ENCODE peak calls at places on chromosomes 12 and 14, in eight cellular contexts. E, D, O, W, J, A, I and V are unnamed samples.

GRCh38 chr14:93239869-93240677 is 33.0 kb downstream of the UBR7 start:
- DNase-seq in E (no peak), D (no peak), O (no peak), W (no peak), J (no peak), A (no peak), I (no peak), V (no peak)

GRCh38 chr14:73209943-73210342 is 27.4 kb upstream of the PAPLN start:
- DNase-seq in E (no peak), D (no peak), O (no peak), W (no peak), J (no peak), A (no peak), I (no peak), V (no peak)

GRCh38 chr14:101820283-101820798 is 58.8 kb downstream of the PPP2R5C start:
- DNase-seq in E (no peak), D (no peak), O (no peak), W (no peak), J (no peak), A (no peak), I (no peak), V (no peak)

GRCh38 chr14:95523051-95523817 is 6.8 kb upstream of the SYNE3 start:
- DNase-seq in E (no peak), D (no peak), O (no peak), W (no peak), J (no peak), A (no peak), I (no peak), V (peak)

GRCh38 chr14:72291908-72292688 is 359.9 kb downstream of the RGS6 start:
- DNase-seq in E (no peak), D (no peak), O (no peak), W (no peak), J (no peak), A (peak), I (peak), V (no peak)

GRCh38 chr12:120961604-120962486 is 16.5 kb upstream of the HNF1A start:
- DNase-seq in E (no peak), D (no peak), O (no peak), W (no peak), J (no peak), A (peak), I (peak), V (no peak)

GRCh38 chr14:23562822-23563472 is 4.6 kb downstream of the AP1G2 start:
- DNase-seq in E (no peak), D (no peak), O (no peak), W (peak), J (peak), A (peak), I (peak), V (peak)

GRCh38 chr14:39442293-39442692 is 10.1 kb upstream of the FBXO33 start:
- DNase-seq in E (no peak), D (no peak), O (no peak), W (no peak), J (no peak), A (no peak), I (no peak), V (no peak)

GRCh38 chr12:33437598-33437997 is 2.0 kb downstream of the SYT10 start:
- DNase-seq in E (no peak), D (no peak), O (no peak), W (no peak), J (no peak), A (no peak), I (no peak), V (no peak)

GRCh38 chr14:73757381-73757780 is 43.2 kb upstream of the PNMA1 start:
- DNase-seq in E (no peak), D (no peak), O (no peak), W (no peak), J (no peak), A (no peak), I (no peak), V (no peak)

GRCh38 chr12:83173250-83173649 is 486.5 kb downstream of the TMTC2 start:
- DNase-seq in E (no peak), D (no peak), O (no peak), W (no peak), J (no peak), A (no peak), I (no peak), V (no peak)

GRCh38 chr12:83168756-83169155 is 482.1 kb downstream of the TMTC2 start:
- DNase-seq in E (no peak), D (no peak), O (no peak), W (no peak), J (no peak), A (no peak), I (no peak), V (no peak)

GRCh38 chr12:83172441-83172840 is 485.7 kb downstream of the TMTC2 start:
- DNase-seq in E (no peak), D (no peak), O (no peak), W (no peak), J (no peak), A (no peak), I (no peak), V (no peak)
- TF ChIP-seq CTCF in E (no peak), D (no peak), O (no peak), W (no peak), J (no peak), A (no peak), I (no peak), V (no peak)

GRCh38 chr12:6508087-6508486 is 14.2 kb downstream of the NCAPD2 start:
- DNase-seq in E (no peak), D (no peak), O (no peak), W (no peak), J (no peak), A (no peak), I (no peak), V (no peak)
- H3K27ac ChIP-seq in E (no peak), D (no peak), O (peak), W (no peak), J (peak), A (peak), I (peak), V (no peak)

GRCh38 chr12:77151030-77151429 is 85.7 kb upstream of the E2F7 start:
- DNase-seq in E (no peak), D (no peak), O (no peak), W (no peak), J (no peak), A (no peak), I (no peak), V (no peak)

GRCh38 chr12:77153706-77154105 is 88.3 kb upstream of the E2F7 start:
- DNase-seq in E (no peak), D (no peak), O (no peak), W (no peak), J (no peak), A (no peak), I (no peak), V (no peak)

DNA sequence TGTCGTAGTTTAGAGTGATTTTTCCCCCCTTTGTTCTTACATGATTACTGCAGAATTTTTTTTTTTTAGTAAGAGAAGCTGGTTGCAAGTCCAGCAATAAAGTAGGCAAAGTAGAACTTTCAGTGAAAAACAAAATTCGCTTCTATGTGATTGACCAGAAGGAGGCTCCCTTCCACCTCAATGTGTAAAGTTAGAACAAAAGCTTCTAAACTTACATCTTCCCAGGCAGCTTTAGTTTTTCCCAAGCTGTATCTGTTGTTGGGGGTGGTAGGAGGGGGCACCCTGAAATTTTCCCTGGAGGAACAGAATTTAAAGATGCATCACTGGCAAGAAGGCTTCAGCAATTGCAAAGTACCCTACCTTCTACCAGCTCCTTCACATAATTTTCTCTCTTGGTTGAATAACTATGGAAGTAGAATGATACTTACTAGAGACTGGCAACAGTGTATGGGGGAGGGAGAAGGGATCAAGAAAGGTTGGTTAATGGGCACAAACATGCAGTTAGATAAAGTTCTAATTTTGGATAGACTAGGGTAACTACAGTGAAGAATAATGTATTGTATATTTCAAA is 87.3 kb upstream of the E2F7 start:
- DNase-seq in E (no peak), D (no peak), O (no peak), W (no peak), J (no peak), A (peak), I (peak), V (no peak)
- TF ChIP-seq CTCF in E (peak), D (peak), O (peak), W (peak), J (no peak), A (peak), I (peak), V (no peak)

GRCh38 chr12:49552014-49552413 is 13.2 kb downstream of the KCNH3 start:
- DNase-seq in E (peak), D (no peak), O (peak), W (no peak), J (no peak), A (no peak), I (no peak), V (no peak)
- H3K27ac ChIP-seq in E (peak), D (no peak), O (no peak), W (no peak), J (no peak), A (no peak), I (no peak), V (no peak)